ENCODE peak calls at places on chromosomes 12 and 14, in five cellular contexts. D is neural crest cell, F is COR-L47, T is glomerular endothelial cell, K is HEK293T. L is an unnamed sample.

GRCh38 chr12:71128191-71128590 is 29.6 kb downstream of the TSPAN8 start:
- DNase-seq in F (no peak), K (no peak), D (no peak), T (no peak), L (no peak)

GRCh38 chr12:52739963-52740362 is 36.6 kb upstream of the KRT77 start:
- DNase-seq in K (no peak), D (no peak), F (peak; percentile 28), T (no peak), L (no peak)

GRCh38 chr12:52946797-52947547 is 1.9 kb upstream of the KRT18 start:
- DNase-seq in F (no peak), D (no peak), T (no peak), K (no peak), L (no peak)

GRCh38 chr12:92556141-92556540 is 146.6 kb upstream of the PLEKHG7 start:
- DNase-seq in T (no peak), D (no peak), K (no peak), F (no peak), L (no peak)

GRCh38 chr14:105864116-105864515 is 337.7 kb downstream of the TMEM121 start:
- DNase-seq in D (no peak), F (no peak), T (no peak), K (no peak), L (no peak)

GRCh38 chr14:104974665-104975390 is 3.3 kb downstream of the AHNAK2 start:
- DNase-seq in F (no peak), K (no peak), T (no peak), D (no peak), L (peak; percentile 12)

GRCh38 chr12:93812616-93813015 is 135.4 kb downstream of the CRADD start:
- DNase-seq in F (no peak), T (no peak), K (no peak), D (no peak), L (no peak)

GRCh38 chr12:83827860-83828259 is 1084.7 kb downstream of the SLC6A15 start:
- DNase-seq in F (no peak), D (no peak), T (no peak), K (no peak), L (no peak)

GRCh38 chr14:103512701-103513611 is 9.7 kb downstream of the CKB start:
- DNase-seq in D (no peak), F (peak; percentile 93), T (no peak), K (no peak), L (peak; percentile 61)

GRCh38 chr14:87483651-87484260 is 509.2 kb downstream of the GALC start:
- DNase-seq in F (no peak), T (no peak), K (no peak), D (no peak), L (no peak)